ENCODE peak calls at places on chromosome 3, in four cellular contexts. W is CD8-positive, alpha-beta T cell; M is Panc1; P is iris pigment epithelial cell. B is an unnamed sample.

GRCh38 chr3:14126017-14126902 is 1.4 kb downstream of the TMEM43 start:
- DNase-seq in W (no peak), M (no peak), P (no peak), B (no peak)

GRCh38 chr3:166125179-166125578 is 288.0 kb upstream of the BCHE start:
- DNase-seq in W (no peak), M (no peak), P (no peak), B (no peak)

GRCh38 chr3:27281671-27282150 is 87.5 kb downstream of the NEK10 start:
- DNase-seq in W (no peak), M (no peak), P (no peak), B (no peak)

GRCh38 chr3:151879037-151879436 is 5.6 kb downstream of the SUCNR1 start:
- DNase-seq in W (no peak), M (no peak), P (no peak), B (no peak)

GRCh38 chr3:11717768-11718581 is 74.3 kb upstream of the VGLL4 start:
- DNase-seq in W (no peak), M (no peak), P (peak; percentile 59), B (peak; percentile 65)

GRCh38 chr3:35537265-35537664 is 102.1 kb upstream of the ARPP21 start:
- DNase-seq in W (no peak), M (no peak), P (no peak), B (peak; percentile 29)

GRCh38 chr3:64462203-64463120 is 225.3 kb downstream of the ADAMTS9 start:
- DNase-seq in W (no peak), M (no peak), P (peak; percentile 95), B (peak; percentile 78)

GRCh38 chr3:133970916-133971315 is 58.8 kb downstream of the SLCO2A1 start:
- DNase-seq in W (no peak), M (no peak), P (no peak), B (no peak)

GRCh38 chr3:129195731-129196256 is 12.1 kb upstream of the CNBP start:
- DNase-seq in W (no peak), M (peak; percentile 73), P (peak; percentile 97), B (peak; percentile 95)

GRCh38 chr3:141458937-141459510 is 27.8 kb upstream of the RASA2 start:
- DNase-seq in W (no peak), M (no peak), P (no peak), B (no peak)

GRCh38 chr3:45413172-45413765 is 24.9 kb downstream of the LARS2 start:
- DNase-seq in W (no peak), M (no peak), P (no peak), B (no peak)

GRCh38 chr3:178960191-178960590 is 111.4 kb downstream of the ZMAT3 start:
- DNase-seq in W (no peak), M (no peak), P (peak; percentile 32), B (no peak)

GRCh38 chr3:16338999-16339398 is 74.0 kb downstream of the OXNAD1 start:
- DNase-seq in W (no peak), M (no peak), P (peak; percentile 96), B (peak; percentile 98)

GRCh38 chr3:136818851-136819783 is at the start of gene SLC35G2:
- DNase-seq in W (no peak), M (no peak), P (peak; percentile 89), B (peak; percentile 78)

GRCh38 chr3:58121183-58121582 is 89.6 kb downstream of the DNASE1L3 start:
- DNase-seq in W (no peak), M (no peak), P (no peak), B (no peak)

GRCh38 chr3:163644172-163644571 is 1434.1 kb downstream of the SI start:
- DNase-seq in W (no peak), M (no peak), P (no peak), B (no peak)

GRCh38 chr3:189355481-189356201 is 183.9 kb downstream of the TPRG1 start:
- DNase-seq in W (no peak), M (no peak), P (peak; percentile 84), B (peak; percentile 60)

GRCh38 chr3:136546718-136547117 is 205.5 kb downstream of the STAG1 start:
- DNase-seq in W (no peak), M (no peak), P (peak; percentile 32), B (peak; percentile 12)

GRCh38 chr3:29331830-29332637 is 51.2 kb downstream of the RBMS3 start:
- DNase-seq in W (no peak), M (no peak), P (peak; percentile 28), B (no peak)

GRCh38 chr3:103672346-103672745 is 1237.5 kb downstream of the ZPLD1 start:
- DNase-seq in W (no peak), M (no peak), P (no peak), B (no peak)

GRCh38 chr3:138399766-138400165 is 34.6 kb upstream of the ESYT3 start:
- DNase-seq in W (no peak), M (no peak), P (no peak), B (no peak)

GRCh38 chr3:46022909-46023785 is 4.1 kb downstream of the XCR1 start:
- DNase-seq in W (no peak), M (no peak), P (no peak), B (no peak)

GRCh38 chr3:116770815-116771450 is 61.4 kb downstream of the TUSC7 start:
- DNase-seq in W (no peak), M (peak; percentile 74), P (peak; percentile 78), B (peak; percentile 85)

GRCh38 chr3:399647-400046 is 203.1 kb downstream of the CHL1 start:
- DNase-seq in W (no peak), M (no peak), P (no peak), B (no peak)